ENCODE peak calls at places on chromosomes 2 and 18, in nine cellular contexts. X, J, D, H, G, A, B, N and T are unnamed samples.

GRCh38 chr2:25619187-25619586 is 54.2 kb downstream of the DTNB start:
- DNase-seq in H (no peak), N (no peak), B (no peak), D (no peak), A (no peak), J (no peak), G (no peak), X (no peak), T (no peak)

GRCh38 chr2:232398293-232399034 is 8.2 kb upstream of the ALPG start:
- DNase-seq in N (no peak), H (no peak), X (no peak), A (no peak), D (no peak), G (no peak), B (no peak), J (no peak), T (no peak)

GRCh38 chr2:96097951-96098823 is 18.2 kb downstream of the ADRA2B start:
- DNase-seq in X (no peak), H (peak; percentile 4), B (no peak), D (peak; percentile 37), G (peak; percentile 3), J (peak; percentile 16), A (peak; percentile 50), N (no peak), T (no peak)

GRCh38 chr2:179837408-179837807 is 24.0 kb downstream of the ZNF385B start:
- DNase-seq in G (no peak), B (no peak), J (no peak), A (no peak), X (no peak), H (no peak), D (no peak), N (peak; percentile 82), T (no peak)

GRCh38 chr2:172783091-172783898 is 47.6 kb downstream of the RAPGEF4 start:
- DNase-seq in G (no peak), H (no peak), A (no peak), D (peak; percentile 54), N (peak; percentile 99), J (no peak), B (no peak), X (peak; percentile 49), T (no peak)

GRCh38 chr18:31942301-31942998 is 478 bp downstream of the TRAPPC8 start:
- DNase-seq in N (peak; percentile 54), B (no peak), D (no peak), A (peak; percentile 66), H (peak; percentile 38), J (peak; percentile 19), G (no peak), X (peak; percentile 61), T (no peak)

GRCh38 chr2:175855236-175855635 is 146.8 kb downstream of the LNPK start:
- DNase-seq in B (no peak), X (no peak), A (no peak), H (no peak), G (no peak), D (no peak), N (no peak), J (no peak), T (no peak)

GRCh38 chr2:181462032-181462431 is 4.8 kb downstream of the ITGA4 start:
- DNase-seq in H (peak; percentile 34), X (no peak), G (no peak), J (no peak), N (no peak), A (no peak), D (no peak), B (no peak), T (no peak)

GRCh38 chr2:150095361-150095760 is 392.1 kb downstream of the RND3 start:
- DNase-seq in X (no peak), N (no peak), H (no peak), D (no peak), A (no peak), B (no peak), J (no peak), G (no peak), T (no peak)

GRCh38 chr2:150100311-150100710 is 387.2 kb downstream of the RND3 start:
- DNase-seq in B (no peak), N (no peak), D (no peak), G (no peak), X (no peak), A (no peak), H (no peak), J (no peak), T (no peak)

GRCh38 chr2:150097402-150097801 is 390.1 kb downstream of the RND3 start:
- DNase-seq in G (no peak), X (no peak), N (no peak), A (no peak), B (no peak), D (no peak), J (no peak), H (no peak), T (no peak)

GRCh38 chr2:150099805-150100204 is 387.7 kb downstream of the RND3 start:
- DNase-seq in G (no peak), B (no peak), A (no peak), D (no peak), X (no peak), J (no peak), N (no peak), H (no peak), T (no peak)

GRCh38 chr2:150097891-150098595 is 389.4 kb downstream of the RND3 start:
- DNase-seq in A (no peak), H (no peak), N (peak; percentile 71), G (no peak), D (no peak), J (no peak), B (no peak), X (no peak), T (no peak)
- TF ChIP-seq CTCF in A (no peak), H (peak; percentile 10), N (no peak), G (no peak), D (peak; percentile 50), J (no peak), B (no peak), X (peak; percentile 22), T (no peak)

GRCh38 chr2:240440251-240440650 is 4.8 kb downstream of the GPC1 start:
- DNase-seq in J (no peak), N (no peak), H (no peak), G (no peak), X (no peak), D (no peak), A (no peak), B (peak; percentile 13), T (peak; percentile 11)

GRCh38 chr2:240440704-240441320 is 5.3 kb downstream of the GPC1 start:
- DNase-seq in G (no peak), D (no peak), B (peak; percentile 11), H (no peak), J (no peak), N (no peak), A (no peak), X (no peak), T (no peak)

GRCh38 chr2:240437861-240438809 is 2.7 kb downstream of the GPC1 start:
- DNase-seq in N (peak; percentile 16), X (no peak), J (peak; percentile 65), H (peak; percentile 55), D (peak; percentile 92), A (peak; percentile 86), G (peak; percentile 56), B (peak; percentile 81), T (peak; percentile 47)

GRCh38 chr2:240438810-240439697 is 3.6 kb downstream of the GPC1 start:
- DNase-seq in A (peak; percentile 59), H (no peak), B (peak; percentile 31), G (no peak), X (no peak), N (no peak), J (no peak), D (peak; percentile 24), T (no peak)

GRCh38 chr2:240439698-240440151 is 4.3 kb downstream of the GPC1 start:
- DNase-seq in H (no peak), J (no peak), A (peak; percentile 65), D (peak; percentile 24), G (no peak), N (no peak), X (no peak), B (peak; percentile 21), T (no peak)
- H3K4me1 ChIP-seq in H (no peaks in the 10 kb centered on the region), J (peaks cover 2% of the 10 kb centered on the region), A (peaks cover 40% of the 10 kb centered on the region), D (no peaks in the 10 kb centered on the region), G (peaks cover 5% of the 10 kb centered on the region), N (peaks cover 27% of the 10 kb centered on the region), X (peaks cover 13% of the 10 kb centered on the region), B (peaks cover 10% of the 10 kb centered on the region), T (peaks cover 7% of the 10 kb centered on the region)

DNA sequence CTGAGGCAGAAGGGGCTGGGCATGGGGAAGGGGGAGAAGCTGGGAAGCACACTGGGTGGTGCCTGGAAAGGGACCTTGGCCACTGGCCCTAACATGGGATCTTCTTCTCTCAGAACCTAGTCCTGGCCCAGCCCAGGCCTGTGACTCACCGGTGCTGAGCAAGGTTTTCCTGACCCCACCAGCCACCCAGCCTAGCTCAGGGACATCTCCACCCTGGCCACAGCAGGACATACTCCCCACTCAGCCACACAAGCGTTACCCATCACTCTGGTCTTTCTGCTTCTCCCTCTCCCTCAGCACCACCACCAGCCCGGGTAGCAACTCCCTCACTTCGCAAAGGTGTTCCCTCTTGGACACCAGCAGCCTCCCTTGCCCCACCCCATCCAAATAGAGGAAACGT is 22.8 kb downstream of the TNS1 start:
- DNase-seq in G (no peak), D (no peak), N (no peak), J (no peak), A (peak; percentile 91), X (no peak), B (peak; percentile 58), H (no peak), T (no peak)
- H3K4me3 ChIP-seq in G (no peak overlapping the region), D (no peak overlapping the region), N (no peak overlapping the region), J (no peak overlapping the region), A (peak overlapping the region; percentile 70), X (no peak overlapping the region), B (peak overlapping the region; percentile 61), H (no peak overlapping the region), T (no peak overlapping the region)

DNA sequence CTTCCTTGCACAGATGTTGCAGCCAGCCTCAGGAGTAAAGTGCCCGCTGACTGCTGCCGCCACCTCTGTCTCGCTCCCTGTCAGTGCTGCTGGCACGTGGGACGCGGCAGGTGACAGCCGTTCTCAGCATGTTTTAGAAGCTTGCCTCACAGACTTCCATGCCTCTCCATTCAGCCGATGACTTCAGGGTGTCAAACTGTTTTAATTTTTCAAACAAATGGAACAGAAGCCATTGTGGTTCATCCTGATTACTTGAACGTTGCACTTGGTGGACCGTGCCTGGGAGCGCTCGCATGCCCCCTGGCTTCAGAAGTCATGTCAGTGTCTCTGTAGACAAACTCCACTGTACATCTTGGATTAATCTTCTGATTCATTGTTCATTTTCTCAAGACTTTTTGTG is 62.7 kb upstream of the EML6 start:
- DNase-seq in A (no peak), D (no peak), X (no peak), H (no peak), N (no peak), B (no peak), J (no peak), G (no peak), T (no peak)
- TF ChIP-seq CTCF in A (no peak), D (no peak), X (no peak), H (peak; percentile 18), N (no peak), B (no peak), J (peak; percentile 34), G (no peak), T (no peak)

GRCh38 chr2:48116518-48116917 is 210.2 kb upstream of the FBXO11 start:
- DNase-seq in A (no peak), J (no peak), B (no peak), H (no peak), N (no peak), G (no peak), D (no peak), X (no peak), T (no peak)
- H3K4me1 ChIP-seq in A (peaks cover 10% of the 10 kb centered on the region), J (peaks cover under 1% of the 10 kb centered on the region), B (no peaks in the 10 kb centered on the region), H (peaks cover 8% of the 10 kb centered on the region), N (no peaks in the 10 kb centered on the region), G (peaks cover 9% of the 10 kb centered on the region), D (peaks cover 6% of the 10 kb centered on the region), X (no peaks in the 10 kb centered on the region), T (peaks cover 3% of the 10 kb centered on the region)